ENCODE peak calls at places on chromosome X, in six cellular contexts. V, J, N, L, G and I are unnamed samples.
A peak's percentile ranks its signal among the peaks of the same experiment; 100 is the strongest.

GRCh38 chrX:133229361-133229760 is 11.2 kb upstream of the TFDP3 start:
- DNase-seq in V (no peak), J (no peak), N (no peak), L (no peak), G (peak; percentile 22), I (no peak)

GRCh38 chrX:78029663-78030062 is 60.2 kb upstream of the PGAM4 start:
- DNase-seq in V (peak; percentile 9), J (peak; percentile 52), N (peak; percentile 13), L (no peak), G (no peak), I (peak; percentile 3)

GRCh38 chrX:113400193-113400704 is 559.6 kb upstream of the AMOT start:
- DNase-seq in V (no peak), J (peak; percentile 24), N (no peak), L (no peak), G (no peak), I (no peak)

GRCh38 chrX:103453655-103454054 is 65.6 kb downstream of the RAB40A start:
- DNase-seq in V (no peak), J (peak; percentile 93), N (no peak), L (no peak), G (no peak), I (no peak)

GRCh38 chrX:154059729-154060245 is 37.7 kb downstream of the MECP2 start:
- DNase-seq in V (no peak), J (no peak), N (no peak), L (no peak), G (no peak), I (no peak)

GRCh38 chrX:107571296-107571998 is 56.9 kb upstream of the PRPS1 start:
- DNase-seq in V (no peak), J (peak; percentile 93), N (no peak), L (no peak), G (no peak), I (no peak)

GRCh38 chrX:38126179-38126578 is 94.5 kb downstream of the SRPX start:
- DNase-seq in V (no peak), J (no peak), N (peak; percentile 20), L (no peak), G (no peak), I (no peak)

GRCh38 chrX:129780441-129781105 is 824 bp downstream of the SASH3 start:
- DNase-seq in V (no peak), J (no peak), N (no peak), L (no peak), G (no peak), I (no peak)

GRCh38 chrX:154490021-154490413 is 412 bp downstream of the SLC10A3 start:
- DNase-seq in V (peak; percentile 29), J (peak; percentile 66), N (no peak), L (no peak), G (no peak), I (no peak)

GRCh38 chrX:45068555-45068954 is 132.1 kb downstream of the DIPK2B start:
- DNase-seq in V (no peak), J (no peak), N (no peak), L (no peak), G (no peak), I (no peak)

GRCh38 chrX:20205927-20206708 is 60.6 kb downstream of the RPS6KA3 start:
- DNase-seq in V (peak; percentile 19), J (no peak), N (no peak), L (no peak), G (no peak), I (no peak)

GRCh38 chrX:85375333-85375738 is 4.1 kb downstream of the POF1B start:
- DNase-seq in V (no peak), J (no peak), N (no peak), L (no peak), G (peak; percentile 72), I (no peak)

GRCh38 chrX:46803140-46803539 is 33.7 kb upstream of the RP2 start:
- DNase-seq in V (no peak), J (peak; percentile 17), N (no peak), L (no peak), G (no peak), I (no peak)

GRCh38 chrX:66676990-66677389 is 38.1 kb upstream of the EDA2R start:
- DNase-seq in V (no peak), J (peak; percentile 85), N (no peak), L (no peak), G (no peak), I (no peak)

GRCh38 chrX:115906276-115906675 is 264.3 kb upstream of the AGTR2 start:
- DNase-seq in V (peak; percentile 0), J (no peak), N (no peak), L (no peak), G (no peak), I (no peak)

GRCh38 chrX:20063716-20064351 is 52.9 kb downstream of the MAP7D2 start:
- DNase-seq in V (no peak), J (peak; percentile 48), N (no peak), L (no peak), G (no peak), I (no peak)

GRCh38 chrX:747176-747575 is 116.6 kb downstream of the SHOX start:
- DNase-seq in V (no peak), J (no peak), N (no peak), L (no peak), G (no peak), I (no peak)

GRCh38 chrX:16484338-16484737 is 165.6 kb upstream of the S100G start:
- DNase-seq in V (no peak), J (peak; percentile 90), N (peak; percentile 86), L (no peak), G (no peak), I (peak; percentile 18)

GRCh38 chrX:34528081-34528480 is 129.0 kb downstream of the TMEM47 start:
- DNase-seq in V (no peak), J (no peak), N (no peak), L (no peak), G (no peak), I (no peak)

GRCh38 chrX:24426921-24427746 is 38.0 kb upstream of the PDK3 start:
- DNase-seq in V (no peak), J (no peak), N (no peak), L (no peak), G (no peak), I (no peak)

GRCh38 chrX:142089193-142089592 is 115.9 kb downstream of the MAGEC2 start:
- DNase-seq in V (no peak), J (peak; percentile 3), N (no peak), L (no peak), G (no peak), I (peak; percentile 49)